ENCODE peak calls at places on chromosome 1, in nine cellular contexts. Q, O, Z, J, X, I, T, B and H are unnamed samples. For H3K27me3 and H3K4me1, the result is how much of the 10 kb centered on the place peaks cover.

GRCh38 chr1:45557422-45557944 is 6.9 kb downstream of the AKR1A1 start:
- DNase-seq in Q (no peak), O (no peak), Z (no peak), J (no peak), X (no peak), I (peak), T (no peak), B (no peak), H (no peak)

GRCh38 chr1:93340090-93340489 is 5.6 kb upstream of the DR1 start:
- DNase-seq in Q (no peak), O (no peak), Z (no peak), J (no peak), X (no peak), I (no peak), T (no peak), B (no peak), H (no peak)

GRCh38 chr1:17287377-17287776 is 20.6 kb upstream of the PADI4 start:
- DNase-seq in Q (peak), O (no peak), Z (peak), J (no peak), X (no peak), I (no peak), T (no peak), B (no peak), H (no peak)

GRCh38 chr1:162905759-162906158 is 44.8 kb upstream of the CCDC190 start:
- DNase-seq in Q (peak), O (no peak), Z (no peak), J (no peak), X (no peak), I (no peak), T (no peak), B (no peak), H (no peak)

GRCh38 chr1:115364044-115364775 is 26.2 kb upstream of the NGF start:
- DNase-seq in Q (no peak), O (no peak), Z (no peak), J (no peak), X (no peak), I (no peak), T (no peak), B (no peak), H (no peak)

GRCh38 chr1:85911742-85912141 is 203.5 kb upstream of the ZNHIT6 start:
- DNase-seq in Q (peak), O (no peak), Z (no peak), J (no peak), X (no peak), I (no peak), T (no peak), B (no peak), H (no peak)

GRCh38 chr1:55210990-55211389 is 4.2 kb downstream of the USP24 start:
- DNase-seq in Q (no peak), O (no peak), Z (peak), J (no peak), X (no peak), I (no peak), T (no peak), B (no peak), H (no peak)

GRCh38 chr1:212613440-212614335 is 5.1 kb downstream of the ATF3 start:
- DNase-seq in Q (peak), O (no peak), Z (no peak), J (no peak), X (no peak), I (no peak), T (no peak), B (no peak), H (no peak)

GRCh38 chr1:156828414-156829085 is 11.9 kb upstream of the SH2D2A start:
- DNase-seq in Q (peak), O (no peak), Z (no peak), J (no peak), X (no peak), I (no peak), T (no peak), B (no peak), H (no peak)

GRCh38 chr1:110686188-110686587 is 11.4 kb upstream of the KCNA3 start:
- DNase-seq in Q (no peak), O (no peak), Z (no peak), J (no peak), X (no peak), I (no peak), T (no peak), B (no peak), H (no peak)

GRCh38 chr1:27571439-27572018 is 32.4 kb downstream of the AHDC1 start:
- DNase-seq in Q (no peak), O (no peak), Z (no peak), J (no peak), X (peak), I (no peak), T (no peak), B (peak), H (no peak)

GRCh38 chr1:154316704-154317103 is 4.2 kb upstream of the AQP10 start:
- DNase-seq in Q (no peak), O (no peak), Z (no peak), J (no peak), X (no peak), I (no peak), T (no peak), B (no peak), H (no peak)

GRCh38 chr1:204902674-204903073 is 32.0 kb downstream of the NFASC start:
- DNase-seq in Q (no peak), O (no peak), Z (no peak), J (peak), X (no peak), I (no peak), T (no peak), B (no peak), H (no peak)

GRCh38 chr1:66152034-66152433 is 359.3 kb downstream of the PDE4B start:
- DNase-seq in Q (no peak), O (no peak), Z (no peak), J (no peak), X (no peak), I (no peak), T (no peak), B (no peak), H (no peak)
- H3K27me3 ChIP-seq in Q (half or more), O (under half), Z (under half), J (under half), X (under half), I (under half), T (under half), B (under half), H (under half)

GRCh38 chr1:76142771-76143540 is 68.4 kb downstream of the ST6GALNAC3 start:
- DNase-seq in Q (no peak), O (no peak), Z (no peak), J (no peak), X (peak), I (no peak), T (no peak), B (no peak), H (peak)

GRCh38 chr1:76137746-76138145 is 63.2 kb downstream of the ST6GALNAC3 start:
- DNase-seq in Q (no peak), O (no peak), Z (no peak), J (no peak), X (no peak), I (no peak), T (no peak), B (no peak), H (no peak)

GRCh38 chr1:76141898-76142297 is 67.4 kb downstream of the ST6GALNAC3 start:
- DNase-seq in Q (no peak), O (no peak), Z (no peak), J (no peak), X (no peak), I (no peak), T (no peak), B (no peak), H (no peak)

GRCh38 chr1:76138217-76138616 is 63.7 kb downstream of the ST6GALNAC3 start:
- DNase-seq in Q (no peak), O (no peak), Z (no peak), J (no peak), X (no peak), I (no peak), T (no peak), B (no peak), H (no peak)

DNA sequence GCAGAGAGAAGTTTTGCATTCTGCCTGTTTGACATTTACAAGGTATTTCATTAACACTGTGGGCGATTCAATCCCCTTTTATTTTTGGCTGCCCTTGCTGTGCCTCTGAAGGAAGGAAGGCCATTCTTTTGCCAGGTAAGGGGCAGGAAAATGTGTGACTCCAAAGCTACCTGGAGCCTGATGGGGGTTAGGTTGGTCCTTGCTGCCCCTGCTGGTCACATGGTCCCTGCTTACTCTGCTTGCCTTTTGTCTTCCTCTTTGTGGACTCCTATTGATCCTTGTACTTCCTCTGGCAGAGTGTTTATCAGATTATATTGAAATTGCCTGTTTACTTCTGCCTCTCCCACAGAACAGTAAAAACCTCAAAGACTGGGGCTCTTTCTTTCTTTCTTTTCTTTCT is 65.7 kb downstream of the ST6GALNAC3 start:
- DNase-seq in Q (no peak), O (no peak), Z (no peak), J (no peak), X (no peak), I (no peak), T (no peak), B (no peak), H (no peak)
- H3K27ac ChIP-seq in Q (no peak), O (peak), Z (no peak), J (no peak), X (no peak), I (peak), T (peak), B (no peak), H (no peak)

GRCh38 chr1:167937709-167938010 is 788 bp upstream of the MPC2 start:
- DNase-seq in Q (no peak), O (no peak), Z (no peak), J (no peak), X (no peak), I (no peak), T (no peak), B (no peak), H (no peak)
- H3K4me1 ChIP-seq in Q (under half), O (under half), Z (under half), J (under half), X (under half), I (under half), T (under half), B (under half), H (under half)

GRCh38 chr1:10536133-10536768 is 61.5 kb downstream of the PEX14 start:
- DNase-seq in Q (no peak), O (no peak), Z (no peak), J (no peak), X (peak), I (no peak), T (no peak), B (no peak), H (no peak)
- H3K27me3 ChIP-seq in Q (under half), O (under half), Z (under half), J (under half), X (under half), I (under half), T (under half), B (under half), H (under half)

GRCh38 chr1:202283991-202284390 is 57.7 kb downstream of the UBE2T start:
- DNase-seq in Q (peak), O (no peak), Z (no peak), J (no peak), X (peak), I (no peak), T (no peak), B (no peak), H (no peak)
- H3K27ac ChIP-seq in Q (peak), O (no peak), Z (no peak), J (no peak), X (no peak), I (no peak), T (peak), B (no peak), H (no peak)

DNA sequence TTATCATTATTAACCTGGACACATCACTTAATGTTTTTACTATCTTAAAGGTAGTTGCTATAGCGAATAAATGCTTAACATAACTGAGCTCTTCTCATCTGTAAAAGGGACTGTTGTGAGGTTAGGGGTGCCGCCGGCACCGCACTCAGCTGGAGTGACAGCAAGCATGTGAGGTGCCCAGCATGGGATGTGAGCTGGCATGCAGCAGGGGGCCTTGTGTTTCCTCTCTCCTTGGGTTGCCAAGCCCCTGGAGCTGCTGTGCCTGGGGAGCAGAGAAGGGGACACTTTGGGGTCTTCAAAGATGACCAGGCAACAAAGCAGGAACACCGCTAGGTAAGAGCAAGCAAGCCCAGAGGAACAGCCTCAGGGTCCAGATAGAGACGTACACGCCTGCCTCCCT is 2.1 kb upstream of the ZC3H12A start:
- DNase-seq in Q (no peak), O (no peak), Z (no peak), J (no peak), X (no peak), I (no peak), T (peak), B (no peak), H (no peak)
- H3K4me1 ChIP-seq in Q (under half), O (under half), Z (under half), J (under half), X (half or more), I (half or more), T (under half), B (under half), H (under half)

GRCh38 chr1:118989878-118990378 is 1.8 kb upstream of the TBX15 start:
- DNase-seq in Q (no peak), O (no peak), Z (no peak), J (no peak), X (no peak), I (no peak), T (no peak), B (no peak), H (no peak)
- H3K27me3 ChIP-seq in Q (under half), O (under half), Z (half or more), J (half or more), X (half or more), I (half or more), T (under half), B (under half), H (half or more)